ENCODE peak calls at places on chromosomes 5 and 9, in seven cellular contexts. X is A549, J is IMR-90, F is tibial nerve, O is uterus, G is esophagus squamous epithelium, V is H1. Q is an unnamed sample.

GRCh38 chr5:78644741-78645300 is 3.8 kb downstream of the LHFPL2 start:
- DNase-seq in X (no peak), J (peak), F (no peak), O (no peak), G (no peak), V (no peak), Q (no peak)

GRCh38 chr9:70135176-70135575 is 91.5 kb downstream of the MAMDC2 start:
- DNase-seq in X (no peak), J (no peak), F (no peak), O (no peak), G (no peak), V (no peak), Q (no peak)

GRCh38 chr5:123701511-123702200 is 189.7 kb downstream of the CSNK1G3 start:
- DNase-seq in X (no peak), J (no peak), F (no peak), O (no peak), G (no peak), V (no peak), Q (no peak)

GRCh38 chr5:142634375-142635018 is 51.4 kb downstream of the FGF1 start:
- DNase-seq in X (no peak), J (no peak), F (no peak), O (no peak), G (no peak), V (no peak), Q (no peak)

GRCh38 chr9:107029146-107029545 is 166.2 kb downstream of the ZNF462 start:
- DNase-seq in X (no peak), J (no peak), F (no peak), O (no peak), G (no peak), V (no peak), Q (no peak)

GRCh38 chr9:131405429-131405828 is 11.5 kb downstream of the PRRC2B start:
- DNase-seq in X (no peak), J (peak), F (no peak), O (no peak), G (no peak), V (peak), Q (no peak)

GRCh38 chr5:31237159-31237558 is 43.7 kb downstream of the CDH6 start:
- DNase-seq in X (peak), J (peak), F (no peak), O (no peak), G (no peak), V (no peak), Q (no peak)

GRCh38 chr9:124782661-124783574 is 6.0 kb downstream of the OLFML2A start:
- DNase-seq in X (no peak), J (no peak), F (no peak), O (peak), G (no peak), V (peak), Q (no peak)

GRCh38 chr5:127757576-127757975 is 54.4 kb downstream of the CCDC192 start:
- DNase-seq in X (peak), J (peak), F (no peak), O (no peak), G (no peak), V (no peak), Q (no peak)

GRCh38 chr5:150178262-150178661 is 11.6 kb upstream of the SLC6A7 start:
- DNase-seq in X (no peak), J (no peak), F (no peak), O (no peak), G (no peak), V (no peak), Q (no peak)

GRCh38 chr9:73024601-73025034 is 71.8 kb upstream of the ALDH1A1 start:
- DNase-seq in X (no peak), J (no peak), F (no peak), O (no peak), G (no peak), V (no peak), Q (no peak)

GRCh38 chr9:111237447-111237846 is 92.6 kb downstream of the OR2K2 start:
- DNase-seq in X (no peak), J (no peak), F (no peak), O (no peak), G (no peak), V (no peak), Q (no peak)

GRCh38 chr5:174448041-174448440 is 276.3 kb upstream of the MSX2 start:
- DNase-seq in X (no peak), J (no peak), F (no peak), O (no peak), G (no peak), V (no peak), Q (no peak)

GRCh38 chr5:161471551-161471950 is 75.0 kb downstream of the GABRB2 start:
- DNase-seq in X (no peak), J (no peak), F (no peak), O (no peak), G (no peak), V (no peak), Q (no peak)

GRCh38 chr5:71932131-71932635 is 175.1 kb upstream of the MAP1B start:
- DNase-seq in X (peak), J (peak), F (no peak), O (no peak), G (no peak), V (no peak), Q (no peak)

GRCh38 chr5:2946315-2946714 is 194.8 kb upstream of the IRX2 start:
- DNase-seq in X (no peak), J (no peak), F (no peak), O (no peak), G (no peak), V (no peak), Q (no peak)

DNA sequence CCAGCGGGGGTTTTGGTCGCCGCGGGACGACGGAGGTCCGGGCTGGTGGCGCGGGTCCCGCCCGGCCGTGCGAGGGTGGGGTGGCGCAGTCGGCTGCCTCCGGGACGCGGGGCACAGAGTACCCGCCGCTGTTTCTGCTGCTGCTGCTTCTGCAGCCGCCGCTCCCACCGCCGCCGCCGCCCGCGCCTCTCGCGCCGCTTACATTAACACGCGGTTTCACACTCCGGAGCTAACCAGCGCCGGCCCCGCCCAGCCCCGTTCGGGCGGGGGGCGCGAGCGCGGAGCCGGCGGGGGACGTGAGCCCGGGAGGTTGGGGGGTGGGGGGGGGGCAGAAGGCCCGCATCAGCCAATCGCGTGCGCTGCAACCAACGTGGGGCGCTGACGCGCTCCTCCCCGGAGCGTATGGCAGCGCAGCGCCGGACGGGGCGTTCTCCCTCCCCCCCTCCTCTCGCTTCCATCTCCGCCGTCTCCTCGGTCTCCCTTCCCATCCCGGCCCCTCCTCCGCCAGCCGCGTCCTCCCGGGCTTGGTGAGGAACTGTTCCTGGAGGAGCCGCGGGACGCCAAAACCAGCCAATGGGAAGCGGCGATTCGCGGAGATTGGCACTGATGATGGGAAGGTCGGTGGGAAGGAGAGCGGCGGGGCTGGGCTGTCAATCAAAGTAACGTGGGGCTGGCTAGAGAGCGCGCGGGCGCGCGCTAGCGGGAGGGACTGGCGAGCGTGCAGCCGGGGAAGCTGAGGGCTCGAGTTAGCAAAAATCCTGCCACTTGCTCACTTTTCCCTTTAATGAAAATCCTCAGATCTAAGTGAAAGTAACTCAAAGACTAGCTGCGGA is at the start of gene TLE1:
- DNase-seq in X (peak), J (peak), F (peak), O (peak), G (peak), V (peak), Q (peak)
- TF ChIP-seq POLR2A in X (peak), J (peak), F (peak), O (peak), G (no peak), V (peak), Q (no peak)

GRCh38 chr9:35108946-35109575 is 6.1 kb upstream of the STOML2 start:
- DNase-seq in X (no peak), J (no peak), F (no peak), O (no peak), G (no peak), V (no peak), Q (no peak)

GRCh38 chr9:35108461-35108860 is 5.5 kb upstream of the STOML2 start:
- DNase-seq in X (no peak), J (no peak), F (no peak), O (no peak), G (no peak), V (no peak), Q (no peak)

GRCh38 chr9:35110327-35110758 is 5.3 kb downstream of the ATOSB start:
- DNase-seq in X (peak), J (peak), F (no peak), O (no peak), G (no peak), V (no peak), Q (no peak)

GRCh38 chr9:35112257-35113020 is 3.2 kb downstream of the ATOSB start:
- DNase-seq in X (no peak), J (peak), F (peak), O (no peak), G (no peak), V (no peak), Q (no peak)

DNA sequence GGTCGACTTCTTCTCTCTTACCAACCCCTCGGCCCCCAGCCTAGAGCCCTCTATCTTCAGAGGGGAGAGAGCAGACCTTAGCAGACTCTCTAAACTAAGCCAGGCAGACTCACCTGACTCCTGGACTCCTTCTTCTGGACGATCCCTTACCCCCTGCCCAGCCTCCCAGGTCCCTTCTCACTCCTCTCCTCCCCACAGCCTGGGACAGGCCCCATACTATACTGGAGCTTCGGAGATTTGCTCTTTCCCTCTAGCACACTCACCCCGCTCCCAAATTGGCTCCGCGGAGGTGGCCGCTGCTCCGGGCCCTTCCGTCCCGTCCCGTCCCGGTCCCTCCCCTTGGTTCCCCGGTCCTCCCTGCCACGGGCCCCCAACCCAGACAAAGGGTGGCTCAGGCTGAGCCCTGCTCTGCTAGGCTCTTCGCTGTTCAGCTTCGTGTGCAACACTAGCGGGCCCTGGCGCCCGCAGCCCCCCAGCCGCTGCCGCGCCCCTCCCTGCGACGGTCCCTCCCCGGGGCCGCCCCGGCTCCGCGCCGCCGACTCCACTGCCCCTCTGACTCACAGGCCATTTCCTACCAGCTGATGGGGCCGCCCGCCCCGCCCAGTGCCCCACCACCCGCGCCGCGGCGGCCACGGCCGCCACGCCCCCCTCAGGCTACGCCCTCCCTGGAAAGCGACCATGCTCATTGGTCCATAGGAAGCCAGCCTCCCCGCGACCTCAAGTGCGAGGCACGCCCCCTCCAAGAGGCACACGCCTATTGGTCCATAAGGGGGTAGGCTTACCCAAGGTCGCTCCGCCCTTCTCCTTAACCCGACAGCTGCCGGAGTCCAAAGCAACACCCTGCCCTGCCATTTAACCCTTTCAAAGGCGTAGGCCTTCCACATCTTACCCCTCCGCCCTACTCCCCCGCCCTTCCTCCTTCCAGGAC is 4.4 kb downstream of the ATOSB start:
- DNase-seq in X (peak), J (peak), F (peak), O (peak), G (peak), V (peak), Q (peak)
- TF ChIP-seq POLR2A in X (peak), J (peak), F (peak), O (peak), G (no peak), V (peak), Q (peak)

GRCh38 chr9:16121593-16121992 is 568.8 kb downstream of the CCDC171 start:
- DNase-seq in X (no peak), J (peak), F (no peak), O (no peak), G (no peak), V (no peak), Q (no peak)

GRCh38 chr9:16126042-16126441 is 573.2 kb downstream of the CCDC171 start:
- DNase-seq in X (no peak), J (peak), F (no peak), O (no peak), G (no peak), V (no peak), Q (no peak)

GRCh38 chr9:16128003-16128402 is 575.2 kb downstream of the CCDC171 start:
- DNase-seq in X (no peak), J (no peak), F (no peak), O (no peak), G (no peak), V (no peak), Q (no peak)

GRCh38 chr9:16121168-16121567 is 568.3 kb downstream of the CCDC171 start:
- DNase-seq in X (no peak), J (no peak), F (no peak), O (no peak), G (no peak), V (no peak), Q (no peak)

DNA sequence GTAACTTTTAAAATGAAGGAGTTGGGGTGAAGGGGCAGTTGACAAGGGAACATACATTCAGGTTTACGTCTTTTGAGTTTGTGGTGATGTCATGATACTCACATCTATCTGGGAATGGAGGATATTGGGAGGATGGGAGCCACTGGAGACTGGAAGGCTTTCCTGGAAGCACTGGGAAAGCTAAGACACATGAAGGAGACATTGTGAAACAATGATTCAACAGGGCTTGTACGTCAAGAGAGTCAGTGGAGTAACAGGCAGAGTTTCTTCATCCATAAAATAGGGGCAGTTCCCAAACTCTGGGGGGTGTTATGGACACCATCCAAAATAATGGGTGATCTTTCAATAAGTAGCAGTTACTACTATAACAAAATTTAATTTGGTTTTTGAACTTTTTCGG is 572.8 kb downstream of the CCDC171 start:
- DNase-seq in X (no peak), J (peak), F (no peak), O (no peak), G (no peak), V (no peak), Q (no peak)
- TF ChIP-seq POLR2A in X (no peak), J (no peak), F (no peak), O (no peak), G (no peak), V (no peak), Q (no peak)

GRCh38 chr9:96618209-96619108 is 1.2 kb downstream of the CDC14B start:
- DNase-seq in X (peak), J (peak), F (no peak), O (peak), G (no peak), V (no peak), Q (no peak)
- TF ChIP-seq POLR2A in X (no peak), J (peak), F (no peak), O (no peak), G (no peak), V (no peak), Q (no peak)

DNA sequence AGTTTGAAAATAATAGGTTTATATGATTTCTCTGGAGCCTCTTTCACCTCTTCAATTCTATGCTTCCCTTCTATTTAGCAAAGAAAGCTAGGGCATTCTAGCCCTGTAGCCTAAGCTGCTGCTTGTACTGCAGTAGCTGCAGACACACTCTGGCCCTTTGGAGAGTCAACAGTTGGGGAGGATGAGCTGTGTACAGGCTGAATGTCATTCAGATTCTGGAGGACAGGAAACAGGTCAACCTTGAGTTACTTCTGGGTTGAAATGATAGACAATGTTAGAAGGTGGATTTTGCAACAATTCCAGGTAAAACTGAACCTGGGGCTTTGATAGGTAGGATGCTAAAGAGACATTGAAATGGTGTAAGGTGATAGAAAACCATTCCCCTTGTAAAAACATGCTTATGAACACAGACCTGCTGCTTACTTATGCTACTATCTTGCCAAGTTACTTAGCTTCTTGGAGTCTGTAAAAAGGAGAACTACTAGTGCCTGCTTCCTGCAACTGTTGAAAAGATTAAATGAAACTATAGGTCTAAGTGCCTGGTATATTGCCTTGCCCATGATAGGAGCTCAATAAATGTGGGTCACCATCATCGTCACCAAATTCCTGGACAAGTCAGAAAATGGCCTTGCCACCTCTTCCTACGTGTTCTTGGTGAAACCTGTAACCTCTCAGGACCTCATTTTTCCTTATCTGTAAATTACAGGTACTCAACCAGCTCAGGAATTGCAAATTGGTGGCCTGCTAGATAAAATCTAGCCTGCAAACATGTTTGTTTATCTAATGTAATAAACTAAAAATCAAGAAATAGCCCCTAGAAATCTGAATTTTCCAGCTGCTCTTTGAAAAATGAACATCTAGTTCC is 83.7 kb downstream of the GALNT10 start:
- DNase-seq in X (no peak), J (no peak), F (no peak), O (no peak), G (no peak), V (no peak), Q (no peak)
- TF ChIP-seq POLR2A in X (no peak), J (no peak), F (no peak), O (no peak), G (no peak), V (no peak), Q (no peak)

GRCh38 chr9:134858051-134858841 is 22.4 kb upstream of the FCN2 start:
- DNase-seq in X (peak), J (peak), F (no peak), O (no peak), G (no peak), V (no peak), Q (peak)
- TF ChIP-seq POLR2A in X (no peak), J (no peak), F (no peak), O (no peak), G (no peak), V (no peak), Q (no peak)

GRCh38 chr5:103565711-103566110 is 3.1 kb upstream of the NUDT12 start:
- DNase-seq in X (no peak), J (no peak), F (no peak), O (no peak), G (no peak), V (no peak), Q (no peak)

GRCh38 chr5:103561670-103562069 is 919 bp downstream of the NUDT12 start:
- DNase-seq in X (no peak), J (no peak), F (no peak), O (no peak), G (no peak), V (no peak), Q (no peak)

GRCh38 chr5:103560826-103561225 is 1.8 kb downstream of the NUDT12 start:
- DNase-seq in X (no peak), J (no peak), F (no peak), O (no peak), G (no peak), V (no peak), Q (no peak)

GRCh38 chr5:103562084-103562452 is 521 bp downstream of the NUDT12 start:
- DNase-seq in X (no peak), J (no peak), F (peak), O (no peak), G (no peak), V (no peak), Q (no peak)

GRCh38 chr5:103562453-103563157 is at the start of gene NUDT12:
- DNase-seq in X (peak), J (peak), F (peak), O (peak), G (no peak), V (peak), Q (peak)
- TF ChIP-seq POLR2A in X (peak), J (peak), F (peak), O (peak), G (no peak), V (peak), Q (peak)

GRCh38 chr5:96875805-96876291 is 452 bp upstream of the ERAP2 start:
- DNase-seq in X (no peak), J (no peak), F (no peak), O (no peak), G (no peak), V (no peak), Q (no peak)
- TF ChIP-seq POLR2A in X (no peak), J (no peak), F (no peak), O (no peak), G (no peak), V (no peak), Q (no peak)

Q was measured in GM12892.